ENCODE peak calls at places on chromosomes 3 and 15, in nine cellular contexts. Y is H4; E is SHP77 treated with DMSO at 0.1 percent for 48 hours; A is fibroblast of lung; C is GM13976; O is IMR-90; N is AG10803; R is stimulated activated naive B cell treated with anti-CD40 and anti-IgM and Interleukin-4, amounts not matched to agents 10 μg/mL and 1 μg/mL and 100 μg/mL, for 72 hours; V is brain microvascular endothelial cell. W is an unnamed sample.

GRCh38 chr3:197212290-197212689 is 86.1 kb downstream of the DLG1 start:
- DNase-seq in Y (no peak), E (no peak), A (peak), C (no peak), O (no peak), N (peak), R (no peak), V (no peak), W (no peak)

GRCh38 chr15:67358812-67359211 is 104.2 kb downstream of the IQCH start:
- DNase-seq in Y (no peak), E (no peak), A (no peak), C (no peak), O (no peak), N (no peak), R (no peak), V (no peak), W (peak)

GRCh38 chr15:69757186-69757585 is 304.6 kb downstream of the RPLP1 start:
- DNase-seq in Y (no peak), E (no peak), A (peak), C (no peak), O (peak), N (no peak), R (peak), V (no peak), W (no peak)

GRCh38 chr15:29383367-29383766 is 113.7 kb upstream of the NSMCE3 start:
- DNase-seq in Y (no peak), E (no peak), A (no peak), C (no peak), O (no peak), N (no peak), R (no peak), V (no peak), W (no peak)

GRCh38 chr3:105883798-105884377 is 15.1 kb upstream of the CBLB start:
- DNase-seq in Y (no peak), E (no peak), A (no peak), C (no peak), O (no peak), N (no peak), R (no peak), V (no peak), W (no peak)

GRCh38 chr3:176872771-176873209 is 324.5 kb downstream of the TBL1XR1 start:
- DNase-seq in Y (peak), E (peak), A (peak), C (peak), O (peak), N (peak), R (peak), V (peak), W (peak)

GRCh38 chr3:24151595-24151994 is 206.5 kb downstream of the NR1D2 start:
- DNase-seq in Y (no peak), E (no peak), A (peak), C (no peak), O (peak), N (no peak), R (no peak), V (peak), W (no peak)

GRCh38 chr3:74137790-74138189 is 476.7 kb downstream of the CNTN3 start:
- DNase-seq in Y (no peak), E (no peak), A (no peak), C (no peak), O (no peak), N (no peak), R (no peak), V (no peak), W (no peak)

GRCh38 chr3:5053021-5053831 is 68.9 kb upstream of the ARL8B start:
- DNase-seq in Y (no peak), E (no peak), A (peak), C (no peak), O (peak), N (peak), R (peak), V (peak), W (no peak)

GRCh38 chr3:59698091-59698490 is 648.3 kb upstream of the CFAP20DC start:
- DNase-seq in Y (no peak), E (no peak), A (no peak), C (no peak), O (no peak), N (no peak), R (no peak), V (no peak), W (no peak)

GRCh38 chr15:29123171-29123570 is 146.5 kb downstream of the NSMCE3 start:
- DNase-seq in Y (no peak), E (no peak), A (no peak), C (no peak), O (no peak), N (no peak), R (no peak), V (no peak), W (no peak)

GRCh38 chr3:45666729-45667440 is 22.3 kb upstream of the SACM1L start:
- DNase-seq in Y (peak), E (no peak), A (peak), C (no peak), O (peak), N (peak), R (no peak), V (peak), W (no peak)

GRCh38 chr3:127744875-127745274 is 72.1 kb downstream of the ABTB1 start:
- DNase-seq in Y (no peak), E (no peak), A (no peak), C (no peak), O (no peak), N (no peak), R (no peak), V (no peak), W (no peak)

GRCh38 chr3:127749787-127750225 is 72.5 kb downstream of the MGLL start:
- DNase-seq in Y (no peak), E (no peak), A (no peak), C (no peak), O (no peak), N (no peak), R (no peak), V (no peak), W (no peak)

GRCh38 chr3:155070932-155071387 is 9.2 kb upstream of the MME start:
- DNase-seq in Y (peak), E (no peak), A (peak), C (no peak), O (peak), N (peak), R (no peak), V (peak), W (no peak)

GRCh38 chr3:140821493-140821892 is 120.1 kb upstream of the SLC25A36 start:
- DNase-seq in Y (no peak), E (no peak), A (no peak), C (no peak), O (no peak), N (no peak), R (no peak), V (no peak), W (no peak)

GRCh38 chr3:52787246-52787645 is 7.3 kb upstream of the ITIH3 start:
- DNase-seq in Y (no peak), E (no peak), A (no peak), C (no peak), O (no peak), N (no peak), R (no peak), V (no peak), W (no peak)

GRCh38 chr3:194584435-194584776 is 48.8 kb downstream of the TMEM44 start:
- DNase-seq in Y (no peak), E (no peak), A (no peak), C (no peak), O (no peak), N (peak), R (no peak), V (no peak), W (no peak)

GRCh38 chr3:150059241-150059640 is 88.5 kb upstream of the PFN2 start:
- DNase-seq in Y (no peak), E (no peak), A (peak), C (no peak), O (no peak), N (no peak), R (no peak), V (no peak), W (no peak)

GRCh38 chr3:57974796-57975388 is 33.3 kb upstream of the FLNB start:
- DNase-seq in Y (peak), E (no peak), A (peak), C (no peak), O (peak), N (peak), R (no peak), V (peak), W (no peak)

GRCh38 chr15:34855397-34855796 is 60.0 kb upstream of the ACTC1 start:
- DNase-seq in Y (peak), E (no peak), A (peak), C (no peak), O (peak), N (peak), R (no peak), V (no peak), W (no peak)

GRCh38 chr3:157479464-157480243 is 23.6 kb downstream of the VEPH1 start:
- DNase-seq in Y (no peak), E (no peak), A (no peak), C (no peak), O (no peak), N (no peak), R (no peak), V (no peak), W (no peak)

GRCh38 chr15:52790166-52790708 is at the start of gene ONECUT1:
- DNase-seq in Y (peak), E (peak), A (peak), C (peak), O (peak), N (peak), R (peak), V (no peak), W (peak)

GRCh38 chr3:52554026-52554755 is 17.8 kb downstream of the UQCC5 start:
- DNase-seq in Y (no peak), E (no peak), A (no peak), C (no peak), O (no peak), N (no peak), R (no peak), V (no peak), W (no peak)

GRCh38 chr3:131731709-131732108 is 228.9 kb upstream of the MRPL3 start:
- DNase-seq in Y (no peak), E (no peak), A (no peak), C (no peak), O (no peak), N (no peak), R (peak), V (no peak), W (no peak)

GRCh38 chr15:49855917-49856637 is 235.2 kb downstream of the DTWD1 start:
- DNase-seq in Y (no peak), E (no peak), A (peak), C (no peak), O (peak), N (peak), R (no peak), V (peak), W (no peak)

GRCh38 chr15:27480642-27481041 is 509.7 kb downstream of the GABRG3 start:
- DNase-seq in Y (no peak), E (no peak), A (no peak), C (no peak), O (no peak), N (no peak), R (no peak), V (no peak), W (no peak)

GRCh38 chr3:155065537-155065936 is 14.6 kb upstream of the MME start:
- DNase-seq in Y (peak), E (no peak), A (peak), C (no peak), O (peak), N (peak), R (no peak), V (peak), W (no peak)

GRCh38 chr15:61084944-61085367 is 144.1 kb downstream of the RORA start:
- DNase-seq in Y (no peak), E (no peak), A (no peak), C (peak), O (no peak), N (no peak), R (no peak), V (peak), W (no peak)

GRCh38 chr3:425094-425493 is 228.5 kb downstream of the CHL1 start:
- DNase-seq in Y (no peak), E (no peak), A (no peak), C (no peak), O (no peak), N (no peak), R (no peak), V (no peak), W (no peak)

GRCh38 chr3:121411554-121411953 is 134.2 kb downstream of the POLQ start:
- DNase-seq in Y (no peak), E (no peak), A (peak), C (no peak), O (peak), N (peak), R (no peak), V (no peak), W (no peak)

GRCh38 chr15:93382196-93382820 is 293.3 kb upstream of the RGMA start:
- DNase-seq in Y (no peak), E (no peak), A (no peak), C (no peak), O (no peak), N (no peak), R (no peak), V (no peak), W (peak)

GRCh38 chr3:63303238-63303637 is 25.1 kb downstream of the SYNPR start:
- DNase-seq in Y (no peak), E (no peak), A (no peak), C (no peak), O (no peak), N (no peak), R (no peak), V (no peak), W (no peak)

GRCh38 chr15:83955806-83956265 is 279.7 kb upstream of the GOLGA6L4 start:
- DNase-seq in Y (no peak), E (no peak), A (no peak), C (no peak), O (no peak), N (no peak), R (no peak), V (no peak), W (no peak)

GRCh38 chr3:43073116-43073835 is 32.6 kb downstream of the POMGNT2 start:
- DNase-seq in Y (no peak), E (no peak), A (no peak), C (no peak), O (no peak), N (no peak), R (no peak), V (no peak), W (no peak)

GRCh38 chr3:103218793-103219192 is 784.0 kb downstream of the ZPLD1 start:
- DNase-seq in Y (no peak), E (no peak), A (peak), C (peak), O (no peak), N (no peak), R (no peak), V (no peak), W (no peak)

GRCh38 chr3:108345492-108346205 is 49.3 kb downstream of the HHLA2 start:
- DNase-seq in Y (peak), E (no peak), A (peak), C (no peak), O (peak), N (no peak), R (no peak), V (no peak), W (no peak)